ENCODE peak calls at places on chromosomes 12 and 14, in nine cellular contexts. D is cardiac muscle cell; K is CD8-positive, alpha-beta T cell; W is breast epithelium; Z is GM23338; G is heart right ventricle; H is lower lobe of right lung; O is transverse colon; L is endothelial cell of umbilical vein. B is an unnamed sample. For H3K4me1, the result is how much of the 10 kb centered on the place peaks cover.

GRCh38 chr12:7130791-7131501 is 775 bp downstream of the CLSTN3 start:
- DNase-seq in D (peak), K (peak), W (peak), Z (peak), G (peak), H (peak), O (peak), L (peak), B (peak)

GRCh38 chr14:90599748-90600507 is 203.1 kb downstream of the CALM1 start:
- DNase-seq in D (no peak), K (no peak), W (peak), Z (no peak), G (no peak), H (no peak), O (no peak), L (no peak), B (no peak)

GRCh38 chr12:31362759-31363415 is 36.9 kb upstream of the SINHCAF start:
- DNase-seq in D (peak), K (no peak), W (no peak), Z (peak), G (no peak), H (peak), O (peak), L (no peak), B (peak)

GRCh38 chr12:124763594-124763979 is 100.1 kb downstream of the SCARB1 start:
- DNase-seq in D (no peak), K (no peak), W (no peak), Z (no peak), G (no peak), H (no peak), O (no peak), L (no peak), B (no peak)

GRCh38 chr12:66403746-66404145 is 101.5 kb downstream of the HELB start:
- DNase-seq in D (no peak), K (no peak), W (no peak), Z (peak), G (no peak), H (no peak), O (no peak), L (no peak), B (no peak)

GRCh38 chr12:54016478-54016964 is 7.7 kb downstream of the HOXC8 start:
- DNase-seq in D (no peak), K (no peak), W (no peak), Z (no peak), G (no peak), H (no peak), O (no peak), L (no peak), B (no peak)

GRCh38 chr12:2640709-2641108 is 154.1 kb upstream of the FKBP4 start:
- DNase-seq in D (no peak), K (no peak), W (no peak), Z (no peak), G (peak), H (no peak), O (peak), L (peak), B (peak)

GRCh38 chr14:102900631-102901571 is 21.6 kb upstream of the AMN start:
- DNase-seq in D (peak), K (peak), W (no peak), Z (no peak), G (no peak), H (peak), O (no peak), L (no peak), B (no peak)

GRCh38 chr12:38204831-38205230 is 111.7 kb upstream of the ALG10B start:
- DNase-seq in D (no peak), K (no peak), W (no peak), Z (no peak), G (no peak), H (no peak), O (no peak), L (no peak), B (no peak)

GRCh38 chr12:31117203-31118011 is 43.7 kb downstream of the DDX11 start:
- DNase-seq in D (peak), K (peak), W (no peak), Z (peak), G (no peak), H (no peak), O (peak), L (peak), B (no peak)

GRCh38 chr14:104524726-104525125 is 54.8 kb upstream of the C14orf180 start:
- DNase-seq in D (no peak), K (no peak), W (no peak), Z (no peak), G (no peak), H (no peak), O (no peak), L (no peak), B (no peak)

GRCh38 chr12:56417739-56418138 is 31.5 kb downstream of the TIMELESS start:
- DNase-seq in D (no peak), K (no peak), W (no peak), Z (no peak), G (no peak), H (no peak), O (no peak), L (no peak), B (no peak)

GRCh38 chr12:26124491-26125450 is at the start of gene BHLHE41:
- DNase-seq in D (peak), K (no peak), W (peak), Z (peak), G (peak), H (peak), O (peak), L (peak), B (peak)

GRCh38 chr14:103216857-103217256 is 93.6 kb downstream of the TNFAIP2 start:
- DNase-seq in D (no peak), K (no peak), W (no peak), Z (no peak), G (no peak), H (no peak), O (no peak), L (no peak), B (no peak)

GRCh38 chr12:120190985-120191480 is 3.5 kb downstream of the GCN1 start:
- DNase-seq in D (no peak), K (no peak), W (no peak), Z (no peak), G (no peak), H (no peak), O (no peak), L (no peak), B (no peak)
- H3K4me1 ChIP-seq in D (under half), K (under half), W (under half), Z (under half), G (under half), H (under half), O (under half), L (under half), B (under half)

GRCh38 chr14:92895352-92895878 is 27.5 kb upstream of the CHGA start:
- DNase-seq in D (no peak), K (no peak), W (no peak), Z (no peak), G (no peak), H (no peak), O (no peak), L (no peak), B (no peak)
- H3K4me3 ChIP-seq in D (no peak), K (no peak), W (no peak), Z (no peak), G (no peak), H (no peak), O (no peak), L (no peak), B (no peak)

DNA sequence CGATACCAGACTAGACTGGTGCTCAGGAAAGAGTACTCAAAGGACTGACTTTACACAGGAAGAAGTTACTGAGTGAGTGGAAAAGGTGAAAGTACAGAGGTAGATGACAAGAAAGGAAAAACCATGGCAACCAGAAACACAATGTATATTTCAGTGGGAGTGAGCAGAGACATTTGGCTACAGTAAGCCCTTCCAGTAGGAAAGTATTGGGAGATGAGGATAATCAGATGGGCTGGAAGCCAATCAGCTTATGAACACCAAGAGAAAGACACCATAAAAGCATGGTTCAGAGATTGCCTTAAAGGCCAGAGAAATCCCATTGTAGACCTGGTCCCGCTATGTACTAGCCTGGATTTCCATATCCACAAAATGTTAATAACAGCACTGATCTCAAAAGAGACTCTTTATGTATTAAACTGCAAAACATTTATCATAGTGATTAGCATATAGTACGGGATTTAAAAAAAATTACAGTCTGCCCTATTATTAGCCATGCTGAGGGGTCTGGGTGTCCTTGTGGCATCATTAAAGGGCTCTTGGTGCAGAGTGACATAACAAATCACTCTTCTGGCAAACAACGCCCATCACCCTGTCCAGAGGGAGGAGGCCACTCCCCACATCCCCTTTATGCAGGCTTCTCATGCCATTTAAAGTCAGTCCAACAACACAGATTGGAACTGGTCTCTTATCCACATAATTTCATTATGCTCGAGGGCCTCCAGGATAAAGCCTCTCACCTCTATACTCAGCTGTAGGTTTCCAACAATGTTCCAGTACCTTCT is 51.3 kb downstream of the TMTC1 start:
- DNase-seq in D (no peak), K (no peak), W (no peak), Z (no peak), G (no peak), H (no peak), O (no peak), L (peak), B (no peak)
- H3K4me1 ChIP-seq in D (under half), K (under half), W (under half), Z (under half), G (half or more), H (under half), O (under half), L (under half), B (under half)

DNA sequence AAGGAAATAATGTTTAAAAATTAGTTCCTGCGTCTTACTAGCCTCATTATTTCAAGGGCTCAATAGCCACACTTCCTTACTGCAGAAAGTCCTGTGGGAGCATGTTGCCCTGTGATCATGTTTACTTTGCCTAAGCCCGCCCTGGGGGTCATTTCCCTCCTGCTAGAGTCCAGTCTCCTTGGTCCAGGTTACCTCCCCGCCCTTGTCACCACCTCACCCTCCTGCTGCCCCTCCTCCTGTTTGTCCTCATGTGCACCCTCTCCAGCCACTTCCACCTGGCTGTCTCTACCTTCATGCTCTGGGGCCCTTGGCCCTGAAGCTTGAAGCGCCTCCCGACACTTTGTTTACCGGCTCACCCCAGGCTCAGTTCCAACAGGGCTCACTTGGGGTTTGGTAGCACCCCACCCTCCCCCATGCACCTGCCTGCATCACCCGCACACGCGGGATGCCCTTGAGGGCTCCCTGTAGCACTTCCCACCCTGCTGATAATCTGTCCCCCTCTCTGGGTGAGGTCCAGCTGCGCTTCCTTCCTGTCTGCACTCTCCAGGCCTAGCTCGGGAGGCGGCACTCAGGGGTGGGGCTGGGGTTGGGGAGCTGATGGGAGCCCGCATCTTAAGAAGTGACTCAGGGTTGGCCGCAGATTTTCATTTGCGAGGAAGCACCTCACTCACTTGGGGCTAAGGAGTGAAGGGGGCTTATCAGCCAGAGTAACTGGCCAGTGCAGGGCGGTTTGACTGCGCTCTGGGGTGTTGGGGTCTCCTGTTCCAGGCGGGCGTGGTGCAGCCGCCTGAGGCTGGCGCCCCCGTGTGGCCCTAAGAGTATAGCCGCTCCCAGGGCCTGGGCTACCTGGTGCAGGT is 40.1 kb downstream of the SMIM41 start:
- DNase-seq in D (peak), K (no peak), W (no peak), Z (peak), G (no peak), H (no peak), O (peak), L (peak), B (no peak)
- H3K4me3 ChIP-seq in D (no peak), K (no peak), W (no peak), Z (peak), G (no peak), H (no peak), O (no peak), L (no peak), B (no peak)

GRCh38 chr14:68253878-68254528 is 434.4 kb downstream of the RAD51B start:
- DNase-seq in D (no peak), K (no peak), W (no peak), Z (peak), G (no peak), H (no peak), O (no peak), L (no peak), B (no peak)
- H3K4me1 ChIP-seq in D (half or more), K (under half), W (under half), Z (half or more), G (under half), H (under half), O (under half), L (under half), B (under half)